ENCODE peak calls at places on chromosomes 16 and 17, in ten cellular contexts. One of them, this sample, is unnamed.

GRCh38 chr17:28760987-28761562 is 17.3 kb downstream of the TRAF4 start:
- DNase-seq in esophagus muscularis mucosa: no peak
- DNase-seq in HL-60: peak
- DNase-seq in HCT116: no peak
- DNase-seq in HepG2: no peak
- DNase-seq in stomach: peak
- DNase-seq in transverse colon: peak
- DNase-seq in GM23338: peak
- DNase-seq in GM12892: no peak
- DNase-seq in sigmoid colon: peak
- DNase-seq in this sample: peak

GRCh38 chr16:75244844-75245758 is 6.3 kb downstream of the BCAR1 start:
- DNase-seq in esophagus muscularis mucosa: no peak
- DNase-seq in HL-60: no peak
- DNase-seq in stomach: peak
- DNase-seq in transverse colon: peak
- DNase-seq in HepG2: peak
- DNase-seq in GM12892: peak
- DNase-seq in GM23338: peak
- DNase-seq in HCT116: no peak
- DNase-seq in sigmoid colon: peak
- DNase-seq in this sample: no peak

GRCh38 chr16:88938933-88939813 is 37.8 kb downstream of the CBFA2T3 start:
- DNase-seq in HepG2: no peak
- DNase-seq in esophagus muscularis mucosa: no peak
- DNase-seq in sigmoid colon: no peak
- DNase-seq in transverse colon: no peak
- DNase-seq in GM23338: no peak
- DNase-seq in GM12892: no peak
- DNase-seq in HL-60: no peak
- DNase-seq in HCT116: no peak
- DNase-seq in stomach: no peak
- DNase-seq in this sample: peak

GRCh38 chr16:8928467-8928957 is 35.2 kb downstream of the USP7 start:
- DNase-seq in stomach: no peak
- DNase-seq in HL-60: no peak
- DNase-seq in esophagus muscularis mucosa: no peak
- DNase-seq in HCT116: no peak
- DNase-seq in transverse colon: no peak
- DNase-seq in sigmoid colon: no peak
- DNase-seq in HepG2: no peak
- DNase-seq in GM12892: no peak
- DNase-seq in GM23338: no peak
- DNase-seq in this sample: no peak

GRCh38 chr16:75074920-75075687 is 41.5 kb downstream of the LDHD start:
- DNase-seq in sigmoid colon: no peak
- DNase-seq in HCT116: no peak
- DNase-seq in stomach: peak
- DNase-seq in esophagus muscularis mucosa: no peak
- DNase-seq in GM23338: no peak
- DNase-seq in transverse colon: peak
- DNase-seq in HepG2: no peak
- DNase-seq in HL-60: peak
- DNase-seq in GM12892: peak
- DNase-seq in this sample: peak

GRCh38 chr17:61366715-61367413 is 32.8 kb upstream of the TBX2 start:
- DNase-seq in esophagus muscularis mucosa: no peak
- DNase-seq in transverse colon: no peak
- DNase-seq in HL-60: no peak
- DNase-seq in stomach: peak
- DNase-seq in GM12892: no peak
- DNase-seq in GM23338: no peak
- DNase-seq in HCT116: no peak
- DNase-seq in sigmoid colon: no peak
- DNase-seq in HepG2: peak
- DNase-seq in this sample: peak

GRCh38 chr17:8913879-8914278 is 46.4 kb upstream of the PIK3R6 start:
- DNase-seq in esophagus muscularis mucosa: no peak
- DNase-seq in stomach: no peak
- DNase-seq in transverse colon: no peak
- DNase-seq in HepG2: no peak
- DNase-seq in sigmoid colon: no peak
- DNase-seq in GM12892: no peak
- DNase-seq in HCT116: no peak
- DNase-seq in HL-60: no peak
- DNase-seq in GM23338: no peak
- DNase-seq in this sample: no peak

GRCh38 chr17:47291242-47291873 is 32.4 kb upstream of the EFCAB13 start:
- DNase-seq in HL-60: no peak
- DNase-seq in GM12892: no peak
- DNase-seq in transverse colon: no peak
- DNase-seq in stomach: no peak
- DNase-seq in HCT116: no peak
- DNase-seq in esophagus muscularis mucosa: no peak
- DNase-seq in sigmoid colon: no peak
- DNase-seq in HepG2: peak
- DNase-seq in GM23338: no peak
- DNase-seq in this sample: no peak

GRCh38 chr17:11486726-11487310 is 111.5 kb upstream of the DNAH9 start:
- DNase-seq in transverse colon: no peak
- DNase-seq in esophagus muscularis mucosa: peak
- DNase-seq in HepG2: no peak
- DNase-seq in GM23338: no peak
- DNase-seq in sigmoid colon: no peak
- DNase-seq in stomach: no peak
- DNase-seq in HCT116: no peak
- DNase-seq in GM12892: no peak
- DNase-seq in HL-60: no peak
- DNase-seq in this sample: no peak

GRCh38 chr16:87305505-87306391 is 11.4 kb downstream of the C16orf95 start:
- DNase-seq in HepG2: no peak
- DNase-seq in transverse colon: no peak
- DNase-seq in stomach: no peak
- DNase-seq in esophagus muscularis mucosa: no peak
- DNase-seq in HL-60: no peak
- DNase-seq in GM12892: no peak
- DNase-seq in HCT116: no peak
- DNase-seq in GM23338: peak
- DNase-seq in sigmoid colon: no peak
- DNase-seq in this sample: no peak

GRCh38 chr16:66471696-66472393 is 44.8 kb downstream of the BEAN1 start:
- DNase-seq in HepG2: peak
- DNase-seq in esophagus muscularis mucosa: no peak
- DNase-seq in HL-60: no peak
- DNase-seq in sigmoid colon: peak
- DNase-seq in GM23338: peak
- DNase-seq in stomach: no peak
- DNase-seq in HCT116: no peak
- DNase-seq in transverse colon: no peak
- DNase-seq in GM12892: no peak
- DNase-seq in this sample: no peak

GRCh38 chr17:74276051-74276476 is 2.0 kb downstream of the DNAI2 start:
- DNase-seq in HCT116: no peak
- DNase-seq in transverse colon: no peak
- DNase-seq in esophagus muscularis mucosa: no peak
- DNase-seq in GM23338: no peak
- DNase-seq in HepG2: no peak
- DNase-seq in GM12892: no peak
- DNase-seq in HL-60: no peak
- DNase-seq in stomach: no peak
- DNase-seq in sigmoid colon: peak
- DNase-seq in this sample: no peak

GRCh38 chr16:67311607-67312449 is 14.7 kb downstream of the KCTD19 start:
- DNase-seq in stomach: no peak
- DNase-seq in GM23338: no peak
- DNase-seq in esophagus muscularis mucosa: no peak
- DNase-seq in sigmoid colon: no peak
- DNase-seq in HCT116: peak
- DNase-seq in HL-60: no peak
- DNase-seq in HepG2: peak
- DNase-seq in transverse colon: no peak
- DNase-seq in GM12892: no peak
- DNase-seq in this sample: no peak

GRCh38 chr16:22055881-22056280 is 36.5 kb upstream of the VWA3A start:
- DNase-seq in HL-60: no peak
- DNase-seq in transverse colon: no peak
- DNase-seq in esophagus muscularis mucosa: no peak
- DNase-seq in stomach: no peak
- DNase-seq in GM23338: peak
- DNase-seq in HCT116: no peak
- DNase-seq in sigmoid colon: no peak
- DNase-seq in GM12892: no peak
- DNase-seq in HepG2: peak
- DNase-seq in this sample: no peak

GRCh38 chr17:46011711-46012505 is 12.9 kb downstream of the STH start:
- DNase-seq in HCT116: no peak
- DNase-seq in transverse colon: no peak
- DNase-seq in sigmoid colon: no peak
- DNase-seq in GM23338: peak
- DNase-seq in HL-60: no peak
- DNase-seq in stomach: no peak
- DNase-seq in esophagus muscularis mucosa: no peak
- DNase-seq in HepG2: no peak
- DNase-seq in GM12892: no peak
- DNase-seq in this sample: peak

GRCh38 chr17:2393954-2394749 is 6.7 kb downstream of the MNT start:
- DNase-seq in stomach: no peak
- DNase-seq in GM23338: peak
- DNase-seq in esophagus muscularis mucosa: no peak
- DNase-seq in HL-60: no peak
- DNase-seq in HepG2: no peak
- DNase-seq in sigmoid colon: peak
- DNase-seq in GM12892: no peak
- DNase-seq in transverse colon: peak
- DNase-seq in HCT116: no peak
- DNase-seq in this sample: peak

GRCh38 chr17:38428643-38429371 is 543 bp downstream of the ARHGAP23 start:
- DNase-seq in esophagus muscularis mucosa: no peak
- DNase-seq in HL-60: peak
- DNase-seq in sigmoid colon: peak
- DNase-seq in transverse colon: peak
- DNase-seq in HCT116: no peak
- DNase-seq in HepG2: no peak
- DNase-seq in GM12892: no peak
- DNase-seq in stomach: peak
- DNase-seq in GM23338: peak
- DNase-seq in this sample: peak

GRCh38 chr16:68450741-68451140 is 2.4 kb upstream of the SMPD3 start:
- DNase-seq in esophagus muscularis mucosa: no peak
- DNase-seq in sigmoid colon: no peak
- DNase-seq in stomach: no peak
- DNase-seq in GM12892: no peak
- DNase-seq in HL-60: no peak
- DNase-seq in transverse colon: no peak
- DNase-seq in GM23338: no peak
- DNase-seq in HCT116: no peak
- DNase-seq in HepG2: no peak
- DNase-seq in this sample: no peak

GRCh38 chr17:44830359-44831269 is 527 bp upstream of the GJC1 start:
- DNase-seq in HepG2: no peak
- DNase-seq in HCT116: no peak
- DNase-seq in sigmoid colon: peak
- DNase-seq in esophagus muscularis mucosa: no peak
- DNase-seq in stomach: no peak
- DNase-seq in transverse colon: peak
- DNase-seq in GM23338: peak
- DNase-seq in HL-60: no peak
- DNase-seq in GM12892: no peak
- DNase-seq in this sample: peak
- TF ChIP-seq POLR2AphosphoS5 in HepG2: no peak
- TF ChIP-seq POLR2AphosphoS5 in HCT116: no peak
- TF ChIP-seq POLR2AphosphoS5 in sigmoid colon: peak
- TF ChIP-seq POLR2AphosphoS5 in esophagus muscularis mucosa: no peak
- TF ChIP-seq POLR2AphosphoS5 in stomach: no peak
- TF ChIP-seq POLR2AphosphoS5 in transverse colon: no peak
- TF ChIP-seq POLR2AphosphoS5 in GM23338: peak
- TF ChIP-seq POLR2AphosphoS5 in HL-60: no peak
- TF ChIP-seq POLR2AphosphoS5 in GM12892: no peak
- TF ChIP-seq POLR2AphosphoS5 in this sample: no peak

GRCh38 chr16:1612320-1613111 is at the start of gene CRAMP1:
- DNase-seq in transverse colon: peak
- DNase-seq in HepG2: no peak
- DNase-seq in esophagus muscularis mucosa: no peak
- DNase-seq in sigmoid colon: peak
- DNase-seq in stomach: no peak
- DNase-seq in HL-60: peak
- DNase-seq in GM23338: peak
- DNase-seq in HCT116: no peak
- DNase-seq in GM12892: no peak
- DNase-seq in this sample: no peak
- TF ChIP-seq POLR2AphosphoS5 in transverse colon: peak
- TF ChIP-seq POLR2AphosphoS5 in HepG2: no peak
- TF ChIP-seq POLR2AphosphoS5 in esophagus muscularis mucosa: peak
- TF ChIP-seq POLR2AphosphoS5 in sigmoid colon: peak
- TF ChIP-seq POLR2AphosphoS5 in stomach: no peak
- TF ChIP-seq POLR2AphosphoS5 in HL-60: peak
- TF ChIP-seq POLR2AphosphoS5 in GM23338: peak
- TF ChIP-seq POLR2AphosphoS5 in HCT116: no peak
- TF ChIP-seq POLR2AphosphoS5 in GM12892: peak
- TF ChIP-seq POLR2AphosphoS5 in this sample: peak

DNA sequence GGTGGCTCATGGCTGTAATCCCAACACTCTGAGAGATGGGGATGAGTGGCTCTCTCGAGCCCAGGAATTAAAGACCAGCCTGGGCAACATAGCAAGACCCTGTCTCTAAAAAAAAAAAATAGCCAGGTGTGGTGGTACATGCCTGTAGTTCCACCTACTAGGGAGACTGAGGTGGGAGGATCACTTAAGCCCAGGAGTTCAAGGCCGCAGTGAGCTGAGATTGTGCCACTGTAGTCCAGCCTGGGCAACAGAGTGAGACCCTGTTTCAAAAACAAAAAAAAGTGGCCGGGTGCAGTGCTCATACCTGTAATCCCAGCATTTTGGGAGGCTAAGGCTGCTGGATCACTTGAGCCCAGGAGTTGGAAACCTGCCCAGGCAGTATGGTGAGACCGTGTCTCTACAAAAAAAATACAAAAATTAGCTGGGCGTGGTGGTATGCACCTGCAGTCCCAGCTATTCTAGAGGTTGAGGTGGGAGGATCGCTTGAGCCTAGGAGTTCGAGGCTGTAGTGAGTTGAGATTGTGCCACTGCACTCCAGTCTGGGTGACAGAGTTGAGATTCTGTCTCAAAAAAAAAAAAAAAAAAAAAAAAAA is 3.0 kb downstream of the C16orf54 start:
- DNase-seq in transverse colon: no peak
- DNase-seq in GM12892: no peak
- DNase-seq in esophagus muscularis mucosa: no peak
- DNase-seq in HL-60: no peak
- DNase-seq in HepG2: no peak
- DNase-seq in GM23338: no peak
- DNase-seq in HCT116: no peak
- DNase-seq in stomach: no peak
- DNase-seq in sigmoid colon: no peak
- DNase-seq in this sample: peak
- TF ChIP-seq POLR2AphosphoS5 in transverse colon: no peak
- TF ChIP-seq POLR2AphosphoS5 in GM12892: no peak
- TF ChIP-seq POLR2AphosphoS5 in esophagus muscularis mucosa: no peak
- TF ChIP-seq POLR2AphosphoS5 in HL-60: no peak
- TF ChIP-seq POLR2AphosphoS5 in HepG2: no peak
- TF ChIP-seq POLR2AphosphoS5 in GM23338: no peak
- TF ChIP-seq POLR2AphosphoS5 in HCT116: no peak
- TF ChIP-seq POLR2AphosphoS5 in stomach: no peak
- TF ChIP-seq POLR2AphosphoS5 in sigmoid colon: no peak
- TF ChIP-seq POLR2AphosphoS5 in this sample: no peak

GRCh38 chr17:33709881-33710280 is 416.8 kb upstream of the ASIC2 start:
- DNase-seq in HepG2: no peak
- DNase-seq in GM23338: no peak
- DNase-seq in stomach: no peak
- DNase-seq in HCT116: no peak
- DNase-seq in transverse colon: no peak
- DNase-seq in esophagus muscularis mucosa: no peak
- DNase-seq in sigmoid colon: no peak
- DNase-seq in GM12892: no peak
- DNase-seq in HL-60: no peak
- DNase-seq in this sample: no peak
- TF ChIP-seq POLR2AphosphoS5 in HepG2: no peak
- TF ChIP-seq POLR2AphosphoS5 in GM23338: no peak
- TF ChIP-seq POLR2AphosphoS5 in stomach: no peak
- TF ChIP-seq POLR2AphosphoS5 in HCT116: no peak
- TF ChIP-seq POLR2AphosphoS5 in transverse colon: no peak
- TF ChIP-seq POLR2AphosphoS5 in esophagus muscularis mucosa: no peak
- TF ChIP-seq POLR2AphosphoS5 in sigmoid colon: no peak
- TF ChIP-seq POLR2AphosphoS5 in GM12892: no peak
- TF ChIP-seq POLR2AphosphoS5 in HL-60: no peak
- TF ChIP-seq POLR2AphosphoS5 in this sample: no peak

This sample was measured in spleen.